ENCODE peak calls at places on chromosomes 3 and 15, in eight cellular contexts. D, U, K, M, N, I, Q and J are unnamed samples.

GRCh38 chr3:170410428-170411029 is 8.1 kb upstream of the CLDN11 start:
- DNase-seq in D (no peak), U (no peak), K (peak; percentile 49), M (peak; percentile 18), N (no peak), I (no peak), Q (peak; percentile 50), J (peak; percentile 53)

GRCh38 chr3:69251078-69251805 is 128.8 kb upstream of the LMOD3 start:
- DNase-seq in D (peak; percentile 45), U (no peak), K (no peak), M (no peak), N (peak; percentile 43), I (no peak), Q (no peak), J (no peak)

GRCh38 chr15:60496853-60497252 is 17.9 kb upstream of the ICE2 start:
- DNase-seq in D (no peak), U (no peak), K (no peak), M (no peak), N (no peak), I (no peak), Q (no peak), J (no peak)

GRCh38 chr3:119796785-119797184 is 14.9 kb downstream of the NR1I2 start:
- DNase-seq in D (no peak), U (no peak), K (no peak), M (no peak), N (no peak), I (no peak), Q (no peak), J (no peak)

GRCh38 chr15:77631790-77632551 is 741 bp downstream of the LINGO1 start:
- DNase-seq in D (peak; percentile 74), U (no peak), K (no peak), M (no peak), N (no peak), I (no peak), Q (no peak), J (no peak)

GRCh38 chr15:37771462-37771861 is 163.0 kb upstream of the TMCO5A start:
- DNase-seq in D (no peak), U (peak; percentile 61), K (peak; percentile 28), M (no peak), N (no peak), I (peak; percentile 46), Q (no peak), J (no peak)

GRCh38 chr3:8239718-8240698 is 261.6 kb upstream of the LMCD1 start:
- DNase-seq in D (peak; percentile 70), U (peak; percentile 59), K (peak; percentile 68), M (peak; percentile 48), N (no peak), I (peak; percentile 26), Q (peak; percentile 62), J (peak; percentile 56)

GRCh38 chr15:42081463-42081830 is 12.9 kb downstream of the PLA2G4D start:
- DNase-seq in D (no peak), U (no peak), K (no peak), M (no peak), N (no peak), I (no peak), Q (no peak), J (no peak)

GRCh38 chr3:28840976-28841376 is 439.9 kb upstream of the RBMS3 start:
- DNase-seq in D (no peak), U (no peak), K (no peak), M (no peak), N (no peak), I (peak; percentile 32), Q (no peak), J (no peak)

GRCh38 chr3:28575748-28576589 is 227.3 kb upstream of the AZI2 start:
- DNase-seq in D (peak; percentile 76), U (no peak), K (peak; percentile 69), M (no peak), N (no peak), I (peak; percentile 9), Q (no peak), J (no peak)

GRCh38 chr3:67790043-67790442 is 135.6 kb upstream of the SUCLG2 start:
- DNase-seq in D (peak; percentile 62), U (peak; percentile 52), K (peak; percentile 63), M (peak; percentile 23), N (no peak), I (peak; percentile 7), Q (peak; percentile 68), J (peak; percentile 54)

DNA sequence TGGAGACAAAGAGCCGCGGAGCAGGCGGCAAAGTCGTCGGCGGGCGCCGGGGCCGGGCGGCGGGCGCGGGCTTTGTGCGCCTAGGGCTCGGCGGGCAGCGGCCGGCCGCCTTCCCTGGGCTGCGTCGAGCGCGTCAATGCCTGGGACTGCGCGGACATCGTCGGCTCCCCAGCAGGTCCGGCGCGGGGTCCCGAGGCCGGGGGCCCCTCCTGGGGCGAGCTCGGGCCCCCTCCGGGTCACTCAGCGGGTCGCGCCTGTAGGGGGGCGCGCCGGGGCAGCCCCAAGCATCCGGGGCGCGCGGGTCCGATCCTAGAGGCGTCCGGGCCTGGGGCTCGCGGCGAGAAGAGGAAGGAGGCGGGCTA is 761 bp downstream of the TLE3 start:
- DNase-seq in D (peak; percentile 77), U (no peak), K (peak; percentile 67), M (no peak), N (no peak), I (no peak), Q (no peak), J (no peak)
- H3K4me1 ChIP-seq in D (peaks cover 43% of the 10 kb centered on the region), U (peaks cover 38% of the 10 kb centered on the region), K (peaks cover 37% of the 10 kb centered on the region), M (peaks cover 48% of the 10 kb centered on the region), N (peaks cover 53% of the 10 kb centered on the region), I (peaks cover 49% of the 10 kb centered on the region), Q (peaks cover 59% of the 10 kb centered on the region), J (peaks cover 62% of the 10 kb centered on the region)

GRCh38 chr3:162317046-162317445 is 820.4 kb downstream of the OTOL1 start:
- DNase-seq in D (no peak), U (no peak), K (no peak), M (no peak), N (no peak), I (no peak), Q (no peak), J (no peak)
- H2AFZ ChIP-seq in D (no peak overlapping the region), U (peak overlapping the region; percentile 63), K (no peak overlapping the region), M (no peak overlapping the region), N (no peak overlapping the region), I (no peak overlapping the region), Q (no peak overlapping the region), J (no peak overlapping the region)

GRCh38 chr3:183883291-183884096 is 1.2 kb downstream of the PARL start:
- DNase-seq in D (no peak), U (no peak), K (no peak), M (no peak), N (no peak), I (no peak), Q (peak; percentile 5), J (no peak)
- H3K4me3 ChIP-seq in D (peak overlapping the region; percentile 90), U (peak overlapping the region; percentile 90), K (peak overlapping the region; percentile 97), M (peak overlapping the region; percentile 99), N (peak overlapping the region; percentile 96), I (peak overlapping the region; percentile 89), Q (peak overlapping the region; percentile 47), J (peak overlapping the region; percentile 76)

GRCh38 chr15:80615361-80615736 is 79.8 kb upstream of the ABHD17C start:
- DNase-seq in D (no peak), U (no peak), K (no peak), M (no peak), N (no peak), I (no peak), Q (no peak), J (no peak)
- H3K4me1 ChIP-seq in D (no peaks in the 10 kb centered on the region), U (peaks cover 28% of the 10 kb centered on the region), K (peaks cover 34% of the 10 kb centered on the region), M (peaks cover 7% of the 10 kb centered on the region), N (peaks cover 2% of the 10 kb centered on the region), I (no peaks in the 10 kb centered on the region), Q (peaks cover 7% of the 10 kb centered on the region), J (no peaks in the 10 kb centered on the region)